ENCODE peak calls at places on chromosomes 6 and 20, in six cellular contexts. W is AG09319; X is CD4-positive, alpha-beta T cell; K is WTC11; T is mucosa of descending colon; C is WERI-Rb-1. V is an unnamed sample.

GRCh38 chr6:152356659-152357058 is 280.5 kb downstream of the SYNE1 start:
- DNase-seq in W (no peak), X (no peak), K (no peak), T (peak; percentile 8), C (peak; percentile 37), V (no peak)

GRCh38 chr6:86609549-86610388 is 327.6 kb upstream of the HTR1E start:
- DNase-seq in W (no peak), X (no peak), K (no peak), T (no peak), C (no peak), V (no peak)

GRCh38 chr6:93059911-93060310 is 359.4 kb downstream of the EPHA7 start:
- DNase-seq in W (no peak), X (no peak), K (no peak), T (no peak), C (no peak), V (no peak)

GRCh38 chr6:35294308-35294945 is 3.2 kb upstream of the DEF6 start:
- DNase-seq in W (no peak), X (no peak), K (peak; percentile 60), T (peak; percentile 49), C (peak; percentile 68), V (no peak)

GRCh38 chr6:158863646-158864045 is 44.5 kb upstream of the EZR start:
- DNase-seq in W (no peak), X (no peak), K (no peak), T (no peak), C (no peak), V (no peak)

GRCh38 chr6:135299256-135299655 is 118.1 kb downstream of the MYB start:
- DNase-seq in W (no peak), X (no peak), K (no peak), T (no peak), C (no peak), V (no peak)

GRCh38 chr6:127933852-127934840 is 33.3 kb upstream of the THEMIS start:
- DNase-seq in W (no peak), X (peak; percentile 20), K (no peak), T (peak; percentile 16), C (no peak), V (no peak)

GRCh38 chr6:84547341-84547794 is 217.0 kb downstream of the TBX18 start:
- DNase-seq in W (no peak), X (no peak), K (no peak), T (no peak), C (peak; percentile 18), V (no peak)

GRCh38 chr6:136526196-136526930 is 23.9 kb downstream of the MAP7 start:
- DNase-seq in W (no peak), X (no peak), K (peak; percentile 72), T (peak; percentile 29), C (peak; percentile 42), V (no peak)

GRCh38 chr6:75296811-75297779 is 12.5 kb upstream of the TMEM30A start:
- DNase-seq in W (no peak), X (no peak), K (no peak), T (no peak), C (no peak), V (no peak)

GRCh38 chr6:139577991-139578604 is 203.7 kb upstream of the CITED2 start:
- DNase-seq in W (peak; percentile 74), X (no peak), K (no peak), T (no peak), C (no peak), V (no peak)

GRCh38 chr20:59013031-59013951 is 5.9 kb upstream of the TUBB1 start:
- DNase-seq in W (no peak), X (no peak), K (no peak), T (no peak), C (no peak), V (peak; percentile 10)

GRCh38 chr6:18585032-18585573 is 198.0 kb downstream of the RNF144B start:
- DNase-seq in W (peak; percentile 4), X (no peak), K (no peak), T (peak; percentile 45), C (no peak), V (no peak)

GRCh38 chr6:161660666-161661571 is 387.1 kb upstream of the AGPAT4 start:
- DNase-seq in W (no peak), X (no peak), K (no peak), T (no peak), C (no peak), V (no peak)

GRCh38 chr6:106882601-106883518 is 91.7 kb downstream of the CD24 start:
- DNase-seq in W (no peak), X (no peak), K (no peak), T (peak; percentile 69), C (no peak), V (no peak)

GRCh38 chr20:23048283-23049200 is 930 bp downstream of the THBD start:
- DNase-seq in W (no peak), X (no peak), K (peak; percentile 78), T (peak; percentile 34), C (no peak), V (peak; percentile 28)

GRCh38 chr6:111812080-111813038 is 60.9 kb downstream of the FYN start:
- DNase-seq in W (no peak), X (no peak), K (no peak), T (no peak), C (peak; percentile 82), V (no peak)

GRCh38 chr6:84568971-84569370 is 195.4 kb downstream of the TBX18 start:
- DNase-seq in W (peak; percentile 46), X (no peak), K (no peak), T (no peak), C (no peak), V (no peak)

GRCh38 chr20:62288535-62289105 is 14.2 kb upstream of the ADRM1 start:
- DNase-seq in W (no peak), X (no peak), K (no peak), T (no peak), C (no peak), V (no peak)

GRCh38 chr20:52240802-52241201 is 49.2 kb upstream of the ZFP64 start:
- DNase-seq in W (no peak), X (no peak), K (no peak), T (no peak), C (no peak), V (no peak)

GRCh38 chr20:25018841-25019240 is 26.3 kb upstream of the APMAP start:
- DNase-seq in W (no peak), X (no peak), K (no peak), T (no peak), C (no peak), V (no peak)

GRCh38 chr6:126527016-126527606 is 187.2 kb downstream of the CENPW start:
- DNase-seq in W (no peak), X (no peak), K (no peak), T (no peak), C (no peak), V (no peak)

GRCh38 chr6:126531273-126531672 is 191.4 kb downstream of the CENPW start:
- DNase-seq in W (no peak), X (no peak), K (no peak), T (peak; percentile 45), C (no peak), V (no peak)

GRCh38 chr6:126530777-126531176 is 190.9 kb downstream of the CENPW start:
- DNase-seq in W (no peak), X (no peak), K (no peak), T (no peak), C (no peak), V (no peak)

GRCh38 chr6:126531840-126532239 is 191.9 kb downstream of the CENPW start:
- DNase-seq in W (no peak), X (no peak), K (no peak), T (peak; percentile 18), C (no peak), V (no peak)

GRCh38 chr6:126529605-126530004 is 189.7 kb downstream of the CENPW start:
- DNase-seq in W (no peak), X (no peak), K (no peak), T (no peak), C (no peak), V (no peak)
- TF ChIP-seq CTCF in W (peak; percentile 26), X (no peak), K (no peak), T (no peak), C (no peak), V (no peak)

DNA sequence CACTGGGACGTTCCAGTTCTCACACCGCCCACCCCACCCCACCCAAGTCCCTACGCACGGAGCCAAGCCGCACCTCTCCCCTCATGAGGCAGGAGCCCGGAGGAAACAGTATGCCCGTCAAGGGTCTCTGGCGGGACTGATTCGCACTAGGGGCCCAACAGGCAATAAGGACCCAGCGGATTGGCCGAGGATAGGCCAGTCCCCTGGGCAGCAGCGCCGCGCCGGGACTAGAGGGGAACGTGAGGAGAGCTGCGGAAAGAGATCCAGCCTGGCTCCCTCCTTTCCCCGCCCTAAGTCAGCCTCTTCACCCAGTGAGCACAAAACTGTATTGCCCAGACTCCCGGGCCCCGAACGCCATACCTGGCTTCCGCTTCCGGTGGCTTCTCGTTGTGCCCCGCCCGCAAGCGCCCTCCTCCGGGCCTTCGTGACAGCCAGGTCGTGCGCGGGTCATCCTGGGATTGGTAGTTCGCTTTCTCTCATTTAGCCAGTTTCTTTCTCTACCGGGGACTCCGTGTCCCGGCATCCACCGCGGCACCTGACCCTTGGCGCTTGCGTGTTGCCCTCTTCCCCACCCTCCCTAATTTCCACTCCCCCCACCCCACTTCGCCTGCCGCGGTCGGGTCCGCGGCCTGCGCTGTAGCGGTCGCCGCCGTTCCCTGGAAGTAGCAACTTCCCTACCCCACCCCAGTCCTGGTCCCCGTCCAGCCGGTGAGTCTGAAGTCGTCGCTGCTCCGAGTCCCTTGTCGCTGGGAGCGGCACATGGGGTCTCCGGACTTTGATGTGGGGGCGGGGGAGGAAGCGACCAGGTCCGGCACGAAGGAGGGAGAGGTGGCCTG is at the start of gene CSNK2B:
- DNase-seq in W (peak; percentile 91), X (peak; percentile 97), K (peak; percentile 97), T (peak; percentile 99), C (peak; percentile 100), V (peak; percentile 95)
- TF ChIP-seq CTCF in W (no peak), X (no peak), K (no peak), T (no peak), C (peak; percentile 2), V (no peak)

GRCh38 chr20:48215536-48215935 is 430.3 kb upstream of the SULF2 start:
- DNase-seq in W (no peak), X (no peak), K (peak; percentile 24), T (peak; percentile 60), C (no peak), V (no peak)

GRCh38 chr20:48217191-48217590 is 431.9 kb upstream of the SULF2 start:
- DNase-seq in W (no peak), X (no peak), K (no peak), T (no peak), C (no peak), V (no peak)

GRCh38 chr20:48212806-48213509 is 427.7 kb upstream of the SULF2 start:
- DNase-seq in W (no peak), X (no peak), K (no peak), T (no peak), C (no peak), V (no peak)

GRCh38 chr20:48211847-48212246 is 426.6 kb upstream of the SULF2 start:
- DNase-seq in W (no peak), X (no peak), K (no peak), T (no peak), C (no peak), V (no peak)

DNA sequence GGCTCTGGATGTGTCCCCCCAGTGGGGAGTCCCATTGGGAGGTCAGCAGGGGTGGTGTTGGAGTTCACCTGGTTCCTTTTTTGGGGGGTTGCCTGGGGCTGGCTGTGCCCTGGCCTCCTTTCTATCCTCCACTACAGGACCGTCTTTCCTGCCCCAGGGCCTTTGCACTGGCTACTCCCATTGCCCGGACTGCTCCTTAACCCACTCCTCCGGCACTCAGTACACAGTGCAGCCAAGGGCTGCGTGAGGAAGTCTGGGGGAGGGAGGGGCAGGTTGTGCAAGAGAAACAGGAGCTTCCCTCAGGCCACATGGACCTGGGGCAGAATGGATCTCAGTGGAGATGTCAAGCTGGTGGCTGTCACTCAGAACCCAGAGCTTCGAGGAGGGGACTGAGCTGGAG is 429.3 kb upstream of the SULF2 start:
- DNase-seq in W (no peak), X (no peak), K (no peak), T (no peak), C (no peak), V (no peak)
- TF ChIP-seq CTCF in W (no peak), X (no peak), K (no peak), T (no peak), C (no peak), V (no peak)

GRCh38 chr6:97705568-97705967 is 422.6 kb upstream of the MMS22L start:
- DNase-seq in W (no peak), X (no peak), K (peak; percentile 25), T (no peak), C (no peak), V (no peak)
- TF ChIP-seq CTCF in W (no peak), X (no peak), K (peak; percentile 55), T (no peak), C (peak; percentile 46), V (no peak)

V was measured in natural killer cell.